ENCODE peak calls at places on chromosome 1, in four cellular contexts. D is lower lobe of right lung; Y is activated naive CD8-positive, alpha-beta T cell treated with anti-CD3 and anti-CD28 coated beads, Interleukin-2, amount 50 U/mL, for 24 hours; A is pancreas. S is an unnamed sample.

GRCh38 chr1:36175137-36176095 is 19.5 kb downstream of the MAP7D1 start:
- ATAC-seq in D (peak), Y (no peak), A (peak), S (peak)

GRCh38 chr1:153541641-153542569 is 1.2 kb upstream of the S100A5 start:
- ATAC-seq in D (no peak), Y (no peak), A (no peak), S (no peak)

GRCh38 chr1:240171907-240172306 is 80.2 kb downstream of the FMN2 start:
- ATAC-seq in D (no peak), Y (no peak), A (no peak), S (no peak)

GRCh38 chr1:208179303-208179702 is 64.9 kb downstream of the PLXNA2 start:
- ATAC-seq in D (peak), Y (no peak), A (no peak), S (peak)

GRCh38 chr1:234666761-234667160 is 56.8 kb upstream of the IRF2BP2 start:
- ATAC-seq in D (no peak), Y (no peak), A (no peak), S (no peak)

GRCh38 chr1:198809247-198809646 is 170.4 kb downstream of the PTPRC start:
- ATAC-seq in D (no peak), Y (no peak), A (no peak), S (no peak)

GRCh38 chr1:62962014-62962793 is 178.3 kb downstream of the ATG4C start:
- ATAC-seq in D (no peak), Y (no peak), A (no peak), S (no peak)

GRCh38 chr1:168488153-168488552 is 55.6 kb downstream of the XCL2 start:
- ATAC-seq in D (no peak), Y (no peak), A (no peak), S (peak)

GRCh38 chr1:179742717-179743678 is at the start of gene FAM163A:
- ATAC-seq in D (peak), Y (peak), A (peak), S (peak)

GRCh38 chr1:225755668-225756294 is 21.8 kb upstream of the SRP9 start:
- ATAC-seq in D (no peak), Y (no peak), A (no peak), S (peak)

GRCh38 chr1:2003564-2004131 is at the start of gene CFAP74:
- ATAC-seq in D (peak), Y (no peak), A (no peak), S (peak)

GRCh38 chr1:64928325-64928724 is 38.0 kb downstream of the JAK1 start:
- ATAC-seq in D (no peak), Y (no peak), A (no peak), S (no peak)